ENCODE peak calls at places on chromosome 3, in ten cellular contexts. O is OCI-LY7; I is CD8-positive, alpha-beta T cell; C is IMR-90; U is psoas muscle; Z is AG04449; G is Caco-2; W is lower leg skin; X is fibroblast of pulmonary artery; V is breast epithelium. A is an unnamed sample.

GRCh38 chr3:149552700-149553099 is 78.2 kb downstream of the TM4SF4 start:
- DNase-seq in O (no peak), I (no peak), C (no peak), U (no peak), Z (no peak), G (no peak), W (no peak), X (no peak), V (no peak), A (no peak)

GRCh38 chr3:54358969-54359648 is 236.8 kb downstream of the CACNA2D3 start:
- DNase-seq in O (no peak), I (no peak), C (no peak), U (peak; percentile 33), Z (no peak), G (no peak), W (no peak), X (no peak), V (no peak), A (no peak)

GRCh38 chr3:65093641-65094040 is 405.8 kb upstream of the ADAMTS9 start:
- DNase-seq in O (no peak), I (no peak), C (no peak), U (no peak), Z (no peak), G (no peak), W (no peak), X (no peak), V (no peak), A (no peak)

GRCh38 chr3:47113669-47114365 is 50.1 kb downstream of the SETD2 start:
- DNase-seq in O (peak; percentile 61), I (no peak), C (peak; percentile 92), U (no peak), Z (peak; percentile 64), G (no peak), W (no peak), X (peak; percentile 42), V (no peak), A (peak; percentile 94)

GRCh38 chr3:38165722-38166387 is 518 bp downstream of the OXSR1 start:
- DNase-seq in O (peak; percentile 29), I (no peak), C (peak; percentile 46), U (no peak), Z (no peak), G (no peak), W (peak; percentile 92), X (no peak), V (peak; percentile 67), A (peak; percentile 27)

GRCh38 chr3:25468866-25469319 is 40.8 kb downstream of the RARB start:
- DNase-seq in O (no peak), I (no peak), C (no peak), U (peak; percentile 62), Z (peak; percentile 59), G (no peak), W (peak; percentile 92), X (peak; percentile 84), V (peak; percentile 56), A (peak; percentile 64)

GRCh38 chr3:136377499-136377898 is 127.4 kb downstream of the PCCB start:
- DNase-seq in O (no peak), I (no peak), C (no peak), U (no peak), Z (no peak), G (no peak), W (no peak), X (no peak), V (no peak), A (no peak)

GRCh38 chr3:134250717-134251220 is at the start of gene RYK:
- DNase-seq in O (peak; percentile 86), I (peak; percentile 61), C (peak; percentile 64), U (peak; percentile 87), Z (no peak), G (peak; percentile 95), W (peak; percentile 96), X (peak; percentile 72), V (peak; percentile 76), A (peak; percentile 60)

GRCh38 chr3:180332608-180333007 is 269.4 kb upstream of the TTC14 start:
- DNase-seq in O (no peak), I (no peak), C (no peak), U (no peak), Z (no peak), G (no peak), W (no peak), X (no peak), V (no peak), A (no peak)

GRCh38 chr3:180325958-180326357 is 276.0 kb upstream of the TTC14 start:
- DNase-seq in O (no peak), I (no peak), C (no peak), U (no peak), Z (no peak), G (no peak), W (no peak), X (no peak), V (no peak), A (no peak)

GRCh38 chr3:180329847-180330246 is 272.1 kb upstream of the TTC14 start:
- DNase-seq in O (no peak), I (no peak), C (no peak), U (no peak), Z (no peak), G (no peak), W (no peak), X (no peak), V (no peak), A (no peak)

GRCh38 chr3:180330440-180330839 is 271.5 kb upstream of the TTC14 start:
- DNase-seq in O (no peak), I (no peak), C (no peak), U (no peak), Z (no peak), G (no peak), W (no peak), X (no peak), V (no peak), A (no peak)

DNA sequence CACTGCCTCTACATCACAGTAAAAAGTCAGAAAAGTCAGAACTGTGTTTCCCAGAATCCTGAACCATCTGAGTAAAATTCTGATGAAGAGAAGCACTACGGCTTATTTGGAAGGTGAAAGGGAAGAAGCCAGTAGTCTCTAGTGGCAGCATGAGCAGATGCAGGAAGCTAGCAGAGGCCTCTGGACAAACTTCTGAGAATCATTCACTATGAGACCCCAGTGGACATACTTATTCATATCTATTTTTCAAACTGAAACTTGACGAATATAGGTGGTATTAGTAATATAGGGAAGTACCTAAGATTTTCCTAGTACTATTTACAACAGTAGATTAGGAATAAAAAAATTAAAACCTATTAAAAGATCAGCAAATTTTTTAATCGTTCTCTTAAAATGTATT is 272.8 kb upstream of the TTC14 start:
- DNase-seq in O (no peak), I (no peak), C (no peak), U (no peak), Z (no peak), G (no peak), W (no peak), X (no peak), V (no peak), A (no peak)
- TF ChIP-seq CTCF in O (no peak), I (no peak), C (no peak), U (no peak), Z (no peak), G (no peak), W (no peak), X (no peak), V (no peak), A (no peak)

DNA sequence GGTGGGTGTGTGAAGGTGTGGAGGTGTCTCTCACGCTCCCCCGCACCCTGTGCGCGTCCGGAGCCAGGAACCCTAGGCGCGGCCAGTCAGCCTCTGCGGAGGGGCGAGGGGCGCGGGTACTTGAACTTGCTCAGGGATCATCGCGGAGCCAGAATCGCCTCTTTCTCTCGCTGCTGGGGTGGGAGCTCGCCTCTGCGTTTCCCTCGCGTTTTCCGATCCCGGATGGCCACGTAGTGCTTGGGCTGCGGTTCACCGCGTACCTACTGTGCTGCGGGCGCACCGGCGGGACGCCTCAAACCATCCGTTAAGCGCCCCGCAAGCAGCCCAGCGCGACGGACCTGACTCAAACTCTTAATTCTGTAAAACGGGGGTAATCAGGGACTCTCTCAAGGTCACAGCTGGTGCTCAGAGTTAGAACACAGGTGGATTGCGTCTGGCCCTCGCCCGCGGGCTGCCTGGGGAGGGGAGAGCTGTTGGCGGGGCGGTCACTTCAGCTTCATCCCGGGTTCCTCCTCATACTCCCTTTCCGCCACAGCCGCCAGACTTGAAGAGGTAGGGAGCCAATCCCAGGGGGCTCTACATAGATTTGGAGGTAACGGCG is 686 bp downstream of the MYRIP start:
- DNase-seq in O (no peak), I (no peak), C (no peak), U (no peak), Z (no peak), G (peak; percentile 2), W (no peak), X (no peak), V (no peak), A (no peak)
- H3K4me3 ChIP-seq in O (no peak overlapping the region), I (no peak overlapping the region), C (no peak overlapping the region), U (peak overlapping the region; percentile 75), Z (peak overlapping the region; percentile 36), G (peak overlapping the region; percentile 65), W (peak overlapping the region; percentile 18), X (peak overlapping the region; percentile 33), V (peak overlapping the region; percentile 55), A (peak overlapping the region; percentile 21)

GRCh38 chr3:17747890-17748247 is 5.4 kb upstream of the TBC1D5 start:
- DNase-seq in O (no peak), I (no peak), C (no peak), U (no peak), Z (no peak), G (no peak), W (no peak), X (no peak), V (no peak), A (no peak)

GRCh38 chr3:17747184-17747889 is 4.9 kb upstream of the TBC1D5 start:
- DNase-seq in O (peak; percentile 73), I (no peak), C (no peak), U (no peak), Z (no peak), G (no peak), W (no peak), X (no peak), V (no peak), A (peak; percentile 11)

GRCh38 chr3:17752441-17752840 is 10.0 kb upstream of the TBC1D5 start:
- DNase-seq in O (no peak), I (no peak), C (no peak), U (no peak), Z (no peak), G (no peak), W (no peak), X (peak; percentile 2), V (no peak), A (no peak)

GRCh38 chr3:17749281-17749680 is 6.8 kb upstream of the TBC1D5 start:
- DNase-seq in O (peak; percentile 45), I (no peak), C (no peak), U (no peak), Z (no peak), G (no peak), W (no peak), X (peak; percentile 7), V (no peak), A (no peak)

DNA sequence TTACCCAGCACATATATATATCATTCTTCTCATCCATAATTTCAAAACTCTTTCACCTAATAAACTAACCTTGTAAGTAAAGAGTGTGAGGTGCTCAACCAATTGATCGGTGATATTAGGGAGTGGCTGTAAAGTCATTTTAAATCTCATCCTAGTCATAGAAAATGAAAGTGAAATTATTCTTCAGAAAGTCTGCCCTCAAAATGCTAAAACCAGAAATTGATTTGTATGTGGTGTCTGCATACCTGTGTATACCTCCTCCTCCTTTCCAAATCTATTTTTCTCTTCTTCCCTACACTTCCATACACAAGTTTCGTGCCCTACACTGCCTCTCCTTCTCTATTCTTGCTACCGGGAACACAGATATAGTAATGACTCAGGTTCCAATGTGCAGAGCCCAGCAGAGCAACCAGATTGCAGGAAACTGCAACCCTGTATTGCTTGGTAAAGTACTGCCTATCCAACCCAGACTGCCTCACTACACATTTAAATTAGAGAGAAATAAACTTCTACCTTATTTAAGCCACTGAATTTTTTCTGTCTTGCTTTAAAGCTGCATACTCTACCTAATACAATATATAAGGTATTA is 7.4 kb upstream of the TBC1D5 start:
- DNase-seq in O (no peak), I (no peak), C (no peak), U (no peak), Z (no peak), G (no peak), W (no peak), X (no peak), V (no peak), A (no peak)
- TF ChIP-seq CTCF in O (no peak), I (no peak), C (no peak), U (no peak), Z (no peak), G (no peak), W (no peak), X (no peak), V (no peak), A (no peak)

GRCh38 chr3:100042144-100042543 is 72.2 kb downstream of the FILIP1L start:
- DNase-seq in O (no peak), I (no peak), C (peak; percentile 93), U (no peak), Z (peak; percentile 88), G (no peak), W (no peak), X (peak; percentile 94), V (no peak), A (peak; percentile 97)
- H3K4me3 ChIP-seq in O (no peak overlapping the region), I (no peak overlapping the region), C (no peak overlapping the region), U (no peak overlapping the region), Z (no peak overlapping the region), G (no peak overlapping the region), W (no peak overlapping the region), X (peak overlapping the region; percentile 12), V (no peak overlapping the region), A (no peak overlapping the region)